ENCODE peak calls at places on chromosomes 13 and 19, in eight cellular contexts. D is B cell, K is tibial nerve, W is GM12865, Y is omental fat pad, X is AG10803, S is H9, V is A549. N is an unnamed sample.

GRCh38 chr13:62482351-62482750 is 1066.7 kb upstream of the PCDH20 start:
- DNase-seq in V (no peak), Y (no peak), X (no peak), K (no peak), S (no peak), W (no peak), D (no peak), N (no peak)

GRCh38 chr13:51913421-51914136 is 51.8 kb downstream of the CCDC70 start:
- DNase-seq in S (peak), K (no peak), V (no peak), D (no peak), X (no peak), Y (no peak), W (no peak), N (no peak)

GRCh38 chr19:8255426-8256125 is 46.4 kb downstream of the CERS4 start:
- DNase-seq in S (no peak), Y (no peak), V (no peak), X (no peak), K (no peak), D (no peak), W (no peak), N (no peak)

GRCh38 chr13:83880275-83881027 is 1.8 kb downstream of the SLITRK1 start:
- DNase-seq in V (no peak), D (no peak), K (no peak), S (peak), Y (no peak), W (no peak), X (no peak), N (no peak)

GRCh38 chr13:66405908-66406802 is 824.0 kb downstream of the PCDH9 start:
- DNase-seq in X (peak), W (no peak), K (no peak), D (no peak), Y (no peak), V (no peak), S (no peak), N (no peak)

GRCh38 chr19:30712428-30713151 is 340.4 kb downstream of the ZNF536 start:
- DNase-seq in K (no peak), X (no peak), S (no peak), V (no peak), D (no peak), Y (no peak), W (no peak), N (no peak)

GRCh38 chr19:51259348-51260245 is 8.7 kb downstream of the SIGLECL1 start:
- DNase-seq in V (peak), Y (no peak), K (no peak), W (peak), S (peak), X (peak), D (no peak), N (peak)

GRCh38 chr19:5691930-5692784 is 2.1 kb downstream of the RPL36 start:
- DNase-seq in K (no peak), X (no peak), D (no peak), W (peak), V (no peak), Y (no peak), S (peak), N (no peak)

GRCh38 chr19:3048190-3048533 is 14.1 kb downstream of the TLE5 start:
- DNase-seq in X (no peak), V (no peak), W (no peak), D (no peak), Y (no peak), S (no peak), K (no peak), N (no peak)

GRCh38 chr19:35315883-35316282 is 13.1 kb upstream of the CD22 start:
- DNase-seq in Y (no peak), D (no peak), W (no peak), X (no peak), V (no peak), K (no peak), S (no peak), N (no peak)
- TF ChIP-seq CTCF in Y (no peak), D (no peak), W (no peak), X (no peak), V (no peak), K (no peak), S (no peak), N (peak)

GRCh38 chr19:38705197-38706019 is 38.9 kb downstream of the CAPN12 start:
- DNase-seq in W (no peak), X (no peak), Y (no peak), K (no peak), D (no peak), V (no peak), S (no peak), N (no peak)
- TF ChIP-seq CTCF in W (no peak), X (no peak), Y (no peak), K (no peak), D (no peak), V (no peak), S (no peak), N (no peak)

GRCh38 chr13:101474419-101474957 is 22.0 kb downstream of the ITGBL1 start:
- DNase-seq in X (peak), K (no peak), Y (no peak), S (peak), V (no peak), W (no peak), D (no peak), N (no peak)
- TF ChIP-seq CTCF in X (peak), K (peak), Y (no peak), S (peak), V (peak), W (peak), D (no peak), N (no peak)

GRCh38 chr13:23455401-23456185 is 22.1 kb upstream of the SACS start:
- DNase-seq in K (no peak), Y (no peak), X (no peak), S (no peak), W (no peak), D (no peak), V (no peak), N (no peak)
- TF ChIP-seq CTCF in K (no peak), Y (no peak), X (no peak), S (no peak), W (no peak), D (no peak), V (no peak), N (no peak)

GRCh38 chr13:32779119-32779518 is 192.9 kb downstream of the PDS5B start:
- DNase-seq in K (no peak), W (no peak), X (no peak), Y (no peak), V (no peak), D (no peak), S (no peak), N (no peak)
- TF ChIP-seq CTCF in K (no peak), W (no peak), X (no peak), Y (no peak), V (no peak), D (no peak), S (no peak), N (no peak)

GRCh38 chr19:33720691-33721682 is 75.7 kb upstream of the KCTD15 start:
- DNase-seq in Y (no peak), X (no peak), K (no peak), D (no peak), V (no peak), S (no peak), W (no peak), N (no peak)
- TF ChIP-seq CTCF in Y (no peak), X (no peak), K (no peak), D (no peak), V (no peak), S (peak), W (no peak), N (no peak)

GRCh38 chr13:87788363-87788762 is 117.2 kb downstream of the SLITRK5 start:
- DNase-seq in K (no peak), S (no peak), W (no peak), V (no peak), X (no peak), D (no peak), Y (no peak), N (no peak)

GRCh38 chr13:87798536-87798935 is 127.4 kb downstream of the SLITRK5 start:
- DNase-seq in V (no peak), S (no peak), W (no peak), Y (no peak), X (no peak), D (no peak), K (no peak), N (no peak)

DNA sequence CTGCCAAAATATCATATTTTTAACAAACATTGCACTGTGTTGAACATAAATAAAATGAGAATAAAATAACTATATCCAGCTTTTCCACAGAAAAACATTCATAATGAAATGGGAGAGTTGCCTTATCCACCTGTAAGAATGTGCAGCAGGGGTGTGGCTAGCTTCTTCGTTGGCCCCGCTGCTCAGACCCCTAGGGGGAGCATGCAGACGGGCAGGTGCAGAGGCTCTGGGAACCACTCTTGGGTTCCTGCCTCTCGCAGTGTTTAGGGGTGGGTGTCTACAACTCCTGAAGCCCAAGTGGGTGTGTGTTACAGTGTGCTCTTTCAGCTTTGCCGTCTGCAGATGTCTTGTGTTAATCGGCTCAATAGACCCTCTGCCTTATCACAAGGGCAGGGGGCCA is 121.7 kb downstream of the SLITRK5 start:
- DNase-seq in D (no peak), K (no peak), V (no peak), X (no peak), S (peak), W (no peak), Y (no peak), N (no peak)
- TF ChIP-seq CTCF in D (no peak), K (no peak), V (no peak), X (no peak), S (peak), W (no peak), Y (no peak), N (no peak)

DNA sequence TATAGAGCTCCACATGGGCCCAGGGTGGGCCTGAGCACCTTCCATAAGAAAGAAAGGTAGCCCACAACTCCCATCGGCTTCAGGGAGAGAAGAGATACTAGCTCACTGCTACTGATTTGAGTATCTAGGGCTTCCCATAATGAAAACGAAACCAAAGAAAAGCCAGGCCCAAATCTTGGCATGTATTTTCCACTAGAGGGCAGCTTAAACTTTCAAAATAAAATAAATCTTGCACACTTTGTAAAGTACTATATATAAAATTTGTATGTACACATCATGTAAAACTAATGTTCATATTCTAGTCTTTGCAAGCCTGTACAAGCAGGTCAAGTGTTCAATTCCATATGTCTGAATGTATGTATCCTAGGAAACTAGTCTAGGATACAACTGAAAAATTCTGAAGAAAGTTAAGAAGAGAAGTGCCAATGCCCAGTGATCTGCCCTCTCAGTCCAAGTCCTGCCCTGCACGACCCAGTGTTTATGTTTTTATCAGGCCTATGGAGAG is 475.9 kb downstream of the UQCRFS1 start:
- DNase-seq in X (peak), V (no peak), W (peak), S (no peak), K (no peak), Y (no peak), D (no peak), N (no peak)
- TF ChIP-seq CTCF in X (peak), V (peak), W (peak), S (peak), K (peak), Y (no peak), D (peak), N (peak)

N was measured in GM13977.